ENCODE peak calls at places on chromosomes 5 and 9, in four cellular contexts. H, M, W and U are unnamed samples.

GRCh38 chr5:5350101-5350500 is 72.4 kb upstream of the ICE1 start:
- DNase-seq in H (no peak), W (no peak), M (no peak), U (no peak)

GRCh38 chr5:11222169-11222568 is 461.1 kb upstream of the DAP start:
- DNase-seq in M (no peak), H (no peak), W (no peak), U (no peak)

GRCh38 chr5:118698774-118699173 is 289.6 kb downstream of the DTWD2 start:
- DNase-seq in H (no peak), M (no peak), W (no peak), U (no peak)

GRCh38 chr9:16612627-16613026 is 257.8 kb downstream of the BNC2 start:
- DNase-seq in M (peak; percentile 26), W (no peak), H (no peak), U (no peak)

GRCh38 chr5:35009059-35009458 is 38.7 kb downstream of the AGXT2 start:
- DNase-seq in W (no peak), H (no peak), M (no peak), U (no peak)

GRCh38 chr5:179820483-179821297 is at the start of gene SQSTM1:
- DNase-seq in H (peak; percentile 72), W (peak; percentile 96), M (peak; percentile 87), U (peak; percentile 86)

GRCh38 chr9:98101868-98102273 is 17.2 kb downstream of the TRIM14 start:
- DNase-seq in W (no peak), M (no peak), H (no peak), U (no peak)

GRCh38 chr5:134070979-134071849 is 43.3 kb upstream of the TCF7 start:
- DNase-seq in H (peak; percentile 2), M (no peak), W (no peak), U (no peak)

GRCh38 chr5:171946382-171946781 is 60.1 kb downstream of the FBXW11 start:
- DNase-seq in M (no peak), H (no peak), W (no peak), U (no peak)